ENCODE peak calls at places on chromosomes 16 and 17, in four cellular contexts. J is GM23338, F is WTC11, K is GM12878. M is an unnamed sample.

GRCh38 chr16:24539850-24540484 is 601 bp downstream of the RBBP6 start:
- DNase-seq in F (no peak), J (peak; percentile 33), K (no peak), M (no peak)

GRCh38 chr16:29806641-29807425 is 504 bp downstream of the MAZ start:
- DNase-seq in K (no peak), F (peak; percentile 68), J (peak; percentile 76), M (peak; percentile 77)

GRCh38 chr16:67736858-67737257 is 17.7 kb upstream of the GFOD2 start:
- DNase-seq in J (no peak), K (no peak), F (no peak), M (no peak)

GRCh38 chr17:38917259-38917658 is 8.2 kb upstream of the LASP1NB start:
- DNase-seq in F (no peak), J (no peak), K (no peak), M (no peak)

GRCh38 chr17:77442976-77443742 is 302.4 kb downstream of the SEC14L1 start:
- DNase-seq in K (no peak), F (no peak), J (no peak), M (no peak)

GRCh38 chr17:17176341-17176740 is 29.8 kb downstream of the PLD6 start:
- DNase-seq in K (no peak), J (no peak), F (no peak), M (no peak)

GRCh38 chr17:48439473-48439872 is 9.5 kb upstream of the SKAP1 start:
- DNase-seq in J (no peak), F (no peak), K (no peak), M (peak; percentile 60)

GRCh38 chr17:82674656-82675475 is 23.6 kb downstream of the RAB40B start:
- DNase-seq in F (no peak), J (no peak), K (no peak), M (no peak)

GRCh38 chr16:12796498-12796897 is 7.2 kb downstream of the CPPED1 start:
- DNase-seq in F (no peak), K (no peak), J (no peak), M (no peak)

GRCh38 chr16:339680-340079 is 12.8 kb downstream of the AXIN1 start:
- DNase-seq in F (no peak), J (no peak), K (no peak), M (no peak)

GRCh38 chr16:56865394-56866062 is 521 bp downstream of the SLC12A3 start:
- DNase-seq in K (no peak), F (no peak), J (no peak), M (no peak)

GRCh38 chr17:79536212-79536840 is 74.5 kb downstream of the RBFOX3 start:
- DNase-seq in J (no peak), F (no peak), K (no peak), M (no peak)

GRCh38 chr16:28935924-28936783 is 4.4 kb downstream of the CD19 start:
- DNase-seq in J (peak; percentile 96), K (no peak), F (peak; percentile 95), M (peak; percentile 99)

GRCh38 chr17:27496971-27497370 is 40.7 kb downstream of the KSR1 start:
- DNase-seq in J (no peak), F (no peak), K (no peak), M (peak; percentile 65)

GRCh38 chr17:80881321-80881720 is 110.3 kb upstream of the CHMP6 start:
- DNase-seq in K (no peak), J (no peak), F (no peak), M (no peak)

GRCh38 chr17:82529914-82530300 is 10.4 kb downstream of the FOXK2 start:
- DNase-seq in K (no peak), J (no peak), F (no peak), M (no peak)

GRCh38 chr17:29384901-29385300 is 5.3 kb upstream of the TAOK1 start:
- DNase-seq in K (no peak), F (no peak), J (no peak), M (no peak)

GRCh38 chr17:64491995-64492394 is 4.9 kb downstream of the POLG2 start:
- DNase-seq in K (no peak), F (no peak), J (no peak), M (no peak)

GRCh38 chr16:48054881-48055601 is 100.8 kb downstream of the ABCC12 start:
- DNase-seq in J (peak; percentile 85), K (no peak), F (peak; percentile 66), M (peak; percentile 37)

GRCh38 chr17:74852237-74853047 is 7.2 kb downstream of the GRIN2C start:
- DNase-seq in F (peak; percentile 89), K (no peak), J (peak; percentile 94), M (peak; percentile 95)

GRCh38 chr17:2844386-2844785 is 48.1 kb downstream of the RAP1GAP2 start:
- DNase-seq in J (peak; percentile 62), K (no peak), F (peak; percentile 39), M (no peak)
- TF ChIP-seq CREB1 in J (no peak), K (no peak), F (no peak), M (no peak)

GRCh38 chr16:7303014-7303676 is 29.5 kb upstream of the RBFOX1 start:
- DNase-seq in K (no peak), J (peak; percentile 20), F (no peak), M (no peak)
- TF ChIP-seq CREB1 in K (no peak), J (no peak), F (no peak), M (no peak)

GRCh38 chr16:89827383-89828198 is 684 bp upstream of the SPIRE2 start:
- DNase-seq in J (peak; percentile 77), K (no peak), F (peak; percentile 63), M (no peak)
- TF ChIP-seq CREB1 in J (peak; percentile 20), K (no peak), F (no peak), M (peak; percentile 34)

GRCh38 chr17:50066995-50067394 is 11.1 kb downstream of the ITGA3 start:
- DNase-seq in J (no peak), F (no peak), K (no peak), M (no peak)

GRCh38 chr17:50062323-50063243 is 6.7 kb downstream of the ITGA3 start:
- DNase-seq in F (no peak), J (no peak), K (no peak), M (no peak)

GRCh38 chr17:50063516-50064252 is 7.8 kb downstream of the ITGA3 start:
- DNase-seq in F (no peak), J (no peak), K (no peak), M (no peak)

GRCh38 chr17:50065056-50065455 is 9.1 kb downstream of the ITGA3 start:
- DNase-seq in K (no peak), J (no peak), F (no peak), M (no peak)

DNA sequence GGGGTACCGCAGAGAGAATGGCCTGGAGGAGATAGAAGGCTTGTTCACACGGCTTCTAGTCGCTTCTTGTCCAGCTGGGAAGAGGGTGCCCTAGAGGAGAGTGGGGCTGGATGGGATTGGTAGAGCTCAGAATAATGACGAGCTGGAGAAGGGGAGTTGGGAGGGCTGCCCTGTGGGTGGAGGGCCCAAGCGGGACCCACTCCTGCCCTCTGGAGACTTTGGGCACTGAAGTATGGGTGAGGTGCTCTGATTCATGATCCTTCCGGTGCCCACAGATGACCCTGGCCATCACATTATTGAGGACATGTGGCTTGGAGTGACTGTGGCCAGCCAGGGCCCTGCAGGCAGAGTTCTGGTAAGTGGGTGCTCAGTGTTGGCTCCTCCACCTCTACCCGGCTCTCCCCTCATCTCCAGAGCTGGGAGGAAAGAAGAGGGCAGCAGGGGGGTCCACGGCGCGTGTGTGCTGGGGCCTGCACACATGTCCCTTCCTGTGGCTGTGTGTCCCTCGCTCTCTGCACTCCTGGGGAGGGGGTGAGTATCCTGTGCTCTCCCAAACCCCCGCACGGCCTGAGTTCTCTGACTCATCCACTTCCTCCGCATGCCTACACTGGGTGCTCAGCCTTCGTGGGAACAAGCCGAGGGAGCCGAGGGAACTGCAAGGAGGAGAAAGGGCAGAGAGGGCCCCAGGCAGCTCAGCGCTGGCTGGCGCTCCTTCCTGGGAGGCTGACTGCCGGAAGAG is 8.5 kb downstream of the ITGA3 start:
- DNase-seq in J (peak; percentile 50), F (no peak), K (no peak), M (peak; percentile 23)
- TF ChIP-seq CREB1 in J (no peak), F (no peak), K (no peak), M (no peak)

DNA sequence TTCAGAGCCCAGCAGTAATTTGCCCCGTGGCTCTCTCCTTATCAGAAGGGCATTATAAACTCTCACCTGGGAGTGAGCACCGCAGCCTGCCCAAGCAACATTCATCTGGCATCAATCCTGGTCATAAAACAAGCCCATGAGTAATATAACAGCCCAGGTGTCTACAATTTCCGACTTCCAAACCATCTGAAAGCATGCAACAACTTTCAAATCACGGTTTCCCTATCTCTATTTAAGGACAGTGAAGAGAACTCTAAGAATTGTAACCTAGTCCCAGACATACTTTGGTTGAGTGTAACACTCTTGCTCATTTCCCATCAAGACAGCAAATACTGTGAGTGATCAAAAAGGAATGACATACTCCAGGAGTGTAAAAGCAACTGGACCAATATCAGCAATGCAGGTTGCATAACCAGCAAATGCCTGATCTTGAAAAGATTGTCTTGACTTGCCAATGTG is 487.4 kb upstream of the SOX9 start:
- DNase-seq in J (no peak), F (no peak), K (no peak), M (no peak)
- TF ChIP-seq CREB1 in J (no peak), F (no peak), K (no peak), M (no peak)

GRCh38 chr16:1413684-1414531 is 596 bp downstream of the UNKL start:
- DNase-seq in J (peak; percentile 84), F (peak; percentile 85), K (peak; percentile 8), M (peak; percentile 76)

GRCh38 chr16:1420111-1420539 is 422 bp downstream of the UQCC4 start:
- DNase-seq in K (no peak), J (no peak), F (no peak), M (peak; percentile 42)

GRCh38 chr16:1412847-1413246 is 1.7 kb downstream of the UNKL start:
- DNase-seq in F (no peak), J (no peak), K (no peak), M (no peak)

GRCh38 chr16:1416521-1416941 is 2.0 kb upstream of the UNKL start:
- DNase-seq in J (no peak), K (no peak), F (no peak), M (no peak)

DNA sequence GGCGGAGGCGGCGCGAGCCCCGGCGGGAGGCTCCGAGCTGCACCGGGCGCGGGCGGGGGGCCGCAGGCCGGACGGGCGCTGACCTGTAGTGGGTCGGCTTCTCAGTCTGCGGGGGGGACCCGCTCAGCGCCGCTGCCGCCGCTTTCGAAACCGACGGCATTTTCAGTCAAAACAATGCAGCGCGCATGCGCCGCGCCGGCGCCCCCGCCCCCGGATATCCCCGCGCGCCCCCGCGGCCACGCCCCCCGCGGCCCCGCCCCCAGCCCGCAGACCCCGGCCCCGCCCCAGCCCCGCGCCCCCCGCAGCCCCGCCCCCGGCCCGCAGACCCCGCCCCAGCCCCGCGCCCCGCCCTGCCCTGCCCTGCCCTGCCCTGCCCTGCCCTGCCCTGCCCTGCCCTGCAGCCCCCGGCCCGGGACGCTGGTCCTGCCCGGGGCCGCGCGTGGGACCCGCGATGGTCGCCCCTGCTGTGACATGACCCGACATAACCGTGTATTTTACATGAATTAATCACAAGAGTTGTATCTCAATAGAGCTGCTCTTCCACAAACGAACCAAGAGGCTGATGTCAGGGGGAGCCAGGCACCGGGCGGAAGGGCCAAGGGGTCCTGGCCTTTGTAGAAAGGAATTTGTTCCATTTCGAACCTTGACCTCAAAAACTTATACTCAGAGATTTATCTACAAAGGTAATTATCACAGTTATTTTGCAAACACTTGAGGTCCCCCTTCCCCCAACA is at the start of gene UNKL:
- DNase-seq in J (peak; percentile 81), F (peak; percentile 80), K (no peak), M (peak; percentile 95)
- TF ChIP-seq CREB1 in J (no peak), F (no peak), K (no peak), M (no peak)

M was measured in K562.